ENCODE peak calls at places on chromosomes 12 and 14, in eight cellular contexts. F, M, N, O, Z, A, K and E are unnamed samples.

GRCh38 chr12:105031061-105031807 is 45.1 kb downstream of the NOPCHAP1 start:
- DNase-seq in A (no peak), Z (no peak), F (no peak), K (no peak), O (no peak), N (no peak), M (no peak), E (no peak)

GRCh38 chr12:110846615-110847566 is at the start of gene CCDC63:
- DNase-seq in Z (peak), N (peak), K (peak), M (no peak), O (peak), A (no peak), F (no peak), E (peak)

GRCh38 chr12:67410667-67411067 is 141.5 kb downstream of the CAND1 start:
- DNase-seq in O (no peak), N (no peak), Z (no peak), K (no peak), F (no peak), A (no peak), M (no peak), E (no peak)

GRCh38 chr12:49305762-49306161 is 10.8 kb downstream of the PRPH start:
- DNase-seq in F (no peak), M (no peak), A (no peak), N (no peak), Z (no peak), O (no peak), K (no peak), E (no peak)

GRCh38 chr12:115023898-115024297 is 339.9 kb upstream of the TBX3 start:
- DNase-seq in F (no peak), Z (no peak), N (no peak), A (no peak), K (no peak), M (no peak), O (no peak), E (no peak)

GRCh38 chr12:9798008-9798619 is 29.2 kb upstream of the KLRF1 start:
- DNase-seq in N (no peak), M (no peak), K (peak), Z (no peak), O (peak), A (peak), F (peak), E (peak)

GRCh38 chr14:106605548-106606448 is 1079.4 kb downstream of the TMEM121 start:
- DNase-seq in A (peak), M (no peak), N (no peak), K (peak), O (peak), F (peak), Z (no peak), E (no peak)

GRCh38 chr12:124107299-124107698 is 134.3 kb downstream of the ZNF664 start:
- DNase-seq in Z (no peak), F (no peak), A (no peak), N (no peak), M (no peak), K (no peak), O (no peak), E (no peak)

GRCh38 chr12:122080149-122081107 is 1.9 kb downstream of the MLXIP start:
- DNase-seq in N (no peak), F (no peak), K (no peak), M (peak), Z (peak), O (no peak), A (peak), E (peak)

GRCh38 chr12:119204137-119204536 is 25.4 kb downstream of the HSPB8 start:
- DNase-seq in O (no peak), F (no peak), A (no peak), M (no peak), N (no peak), Z (no peak), K (no peak), E (no peak)

GRCh38 chr12:110921262-110921661 is 883 bp upstream of the MYL2 start:
- DNase-seq in A (peak), Z (peak), K (no peak), M (no peak), F (no peak), N (no peak), O (no peak), E (no peak)

GRCh38 chr12:132456944-132457495 is 32.9 kb upstream of the FBRSL1 start:
- DNase-seq in M (no peak), K (no peak), A (no peak), O (no peak), N (no peak), F (no peak), Z (no peak), E (no peak)

GRCh38 chr14:60684203-60684602 is 34.9 kb upstream of the SIX1 start:
- DNase-seq in K (no peak), O (no peak), Z (no peak), N (no peak), M (no peak), F (no peak), A (peak), E (no peak)

GRCh38 chr12:46233418-46233817 is 35.4 kb downstream of the SLC38A1 start:
- DNase-seq in N (no peak), Z (no peak), K (no peak), F (no peak), A (no peak), O (no peak), M (no peak), E (no peak)

GRCh38 chr14:83372271-83372670 is 1838.6 kb upstream of the SEL1L start:
- DNase-seq in A (no peak), Z (no peak), M (no peak), N (no peak), O (no peak), F (no peak), K (no peak), E (no peak)

GRCh38 chr14:21510735-21511657 is at the start of gene METTL3:
- DNase-seq in K (peak), Z (peak), N (peak), O (peak), A (peak), M (peak), F (peak), E (peak)

GRCh38 chr12:30485230-30485890 is 210.3 kb downstream of the IPO8 start:
- DNase-seq in K (no peak), F (no peak), Z (no peak), O (no peak), A (no peak), N (no peak), M (no peak), E (no peak)

GRCh38 chr14:72906316-72906715 is 12.4 kb upstream of the DPF3 start:
- DNase-seq in K (no peak), N (no peak), A (peak), F (no peak), Z (no peak), O (no peak), M (no peak), E (no peak)

GRCh38 chr14:89255852-89256251 is 161.2 kb downstream of the FOXN3 start:
- DNase-seq in A (no peak), O (no peak), K (no peak), M (no peak), N (no peak), F (no peak), Z (no peak), E (no peak)

GRCh38 chr14:73058923-73059311 is 583 bp downstream of the RBM25 start:
- DNase-seq in A (peak), N (no peak), K (peak), F (no peak), O (peak), M (no peak), Z (peak), E (no peak)

GRCh38 chr12:118354903-118355302 is 17.8 kb downstream of the TAOK3 start:
- DNase-seq in Z (no peak), O (no peak), M (no peak), F (no peak), A (peak), N (no peak), K (no peak), E (no peak)

GRCh38 chr12:70639535-70639934 is 2.3 kb upstream of the PTPRB start:
- DNase-seq in O (no peak), A (no peak), N (no peak), Z (no peak), M (no peak), F (no peak), K (no peak), E (no peak)

GRCh38 chr12:72307229-72307628 is 35.1 kb downstream of the TRHDE start:
- DNase-seq in M (no peak), F (no peak), N (no peak), K (no peak), Z (no peak), O (no peak), A (no peak), E (no peak)